ENCODE peak calls at places on chromosomes 3 and 15, in four cellular contexts. M is H1, O is GM12878, G is HepG2. S is an unnamed sample.

GRCh38 chr15:45732544-45733130 is 97.8 kb downstream of the SQOR start:
- DNase-seq in M (no peak), G (no peak), O (no peak), S (no peak)

GRCh38 chr15:60469893-60470641 is 8.9 kb downstream of the ICE2 start:
- DNase-seq in O (no peak), G (peak; percentile 21), M (no peak), S (no peak)

GRCh38 chr15:41858756-41859155 is 20.1 kb downstream of the PLA2G4B start:
- DNase-seq in O (no peak), G (no peak), M (no peak), S (no peak)

GRCh38 chr3:162610261-162610660 is 1113.7 kb downstream of the OTOL1 start:
- DNase-seq in M (no peak), O (no peak), G (no peak), S (no peak)

GRCh38 chr15:33380406-33380805 is 69.6 kb downstream of the RYR3 start:
- DNase-seq in G (no peak), O (no peak), M (no peak), S (no peak)

GRCh38 chr3:13574798-13575451 is 26.0 kb downstream of the FBLN2 start:
- DNase-seq in O (no peak), M (no peak), G (no peak), S (no peak)

GRCh38 chr15:76185716-76186115 is 125.6 kb downstream of the ETFA start:
- DNase-seq in O (no peak), M (peak; percentile 65), G (peak; percentile 72), S (peak; percentile 79)

GRCh38 chr3:19945405-19946290 is 1.2 kb upstream of the RAB5A start:
- DNase-seq in G (no peak), M (no peak), O (no peak), S (no peak)

GRCh38 chr15:95996494-95996893 is 334.0 kb upstream of the NR2F2 start:
- DNase-seq in G (no peak), M (no peak), O (no peak), S (no peak)

GRCh38 chr3:16060945-16061344 is 113.5 kb upstream of the GALNT15 start:
- DNase-seq in G (no peak), M (no peak), O (no peak), S (no peak)

GRCh38 chr3:129282727-129283327 is 4.2 kb downstream of the HMCES start:
- DNase-seq in M (no peak), O (peak; percentile 88), G (peak; percentile 12), S (no peak)

GRCh38 chr15:81308260-81308659 is 15.7 kb downstream of the STARD5 start:
- DNase-seq in M (no peak), G (no peak), O (no peak), S (no peak)

GRCh38 chr15:51801391-51801835 is 28.0 kb upstream of the TMOD3 start:
- DNase-seq in G (peak; percentile 20), O (no peak), M (no peak), S (peak; percentile 25)

GRCh38 chr15:85792872-85793621 is 1.7 kb downstream of the KLHL25 start:
- DNase-seq in O (no peak), G (no peak), M (no peak), S (no peak)

GRCh38 chr3:103966749-103967148 is 1400.0 kb upstream of the ALCAM start:
- DNase-seq in O (no peak), G (no peak), M (no peak), S (no peak)

GRCh38 chr3:117035785-117036184 is 326.2 kb downstream of the TUSC7 start:
- DNase-seq in M (no peak), G (no peak), O (no peak), S (no peak)

GRCh38 chr3:139534444-139534812 is 5.1 kb downstream of the RBP1 start:
- DNase-seq in G (no peak), M (no peak), O (no peak), S (no peak)

GRCh38 chr3:80307844-80308243 is 540.0 kb upstream of the ROBO1 start:
- DNase-seq in M (no peak), O (no peak), G (no peak), S (no peak)

GRCh38 chr15:86538141-86538540 is 458.5 kb downstream of the AGBL1 start:
- DNase-seq in O (no peak), M (no peak), G (no peak), S (no peak)

GRCh38 chr15:83935774-83936173 is 281.9 kb downstream of the ADAMTSL3 start:
- DNase-seq in O (no peak), M (no peak), G (no peak), S (no peak)

DNA sequence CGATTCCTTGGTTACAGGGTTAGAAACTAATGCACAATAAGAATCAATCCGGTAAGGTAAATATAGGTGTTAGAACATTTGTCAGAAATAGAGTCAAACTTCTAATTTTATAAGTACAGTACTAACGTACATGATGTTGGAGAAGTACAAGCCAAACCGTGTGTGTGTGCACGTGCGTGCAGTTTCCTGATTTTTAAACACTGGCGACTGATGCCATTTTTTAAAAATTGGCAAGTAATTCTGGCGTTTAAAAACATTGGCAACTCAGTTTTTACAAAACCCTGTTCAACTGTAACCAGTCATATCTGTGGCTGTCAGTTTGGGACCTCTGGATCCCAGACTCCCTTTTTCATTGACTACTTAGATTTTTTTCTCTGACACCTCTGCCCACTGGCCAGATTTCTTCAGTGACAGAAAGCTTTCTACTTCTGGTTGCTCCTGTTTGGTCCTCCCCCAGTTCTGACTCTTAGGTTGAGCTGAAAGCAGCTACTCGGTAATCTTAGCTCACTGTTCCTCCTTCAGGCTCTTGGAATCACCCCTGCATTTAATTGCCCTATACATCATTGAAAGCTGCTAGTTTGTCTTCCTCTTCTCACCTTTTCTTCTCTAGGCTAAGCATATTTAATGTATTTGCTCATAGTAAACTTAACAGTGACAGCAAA is 847 bp downstream of the ATG7 start:
- DNase-seq in M (no peak), O (no peak), G (no peak), S (no peak)
- TF ChIP-seq SUZ12 in M (no peak), O (no peak), G (no peak), S (no peak)

GRCh38 chr3:126732281-126733060 is 28.4 kb downstream of the CHCHD6 start:
- DNase-seq in M (no peak), G (no peak), O (no peak), S (no peak)
- TF ChIP-seq SUZ12 in M (no peak), G (no peak), O (no peak), S (no peak)

DNA sequence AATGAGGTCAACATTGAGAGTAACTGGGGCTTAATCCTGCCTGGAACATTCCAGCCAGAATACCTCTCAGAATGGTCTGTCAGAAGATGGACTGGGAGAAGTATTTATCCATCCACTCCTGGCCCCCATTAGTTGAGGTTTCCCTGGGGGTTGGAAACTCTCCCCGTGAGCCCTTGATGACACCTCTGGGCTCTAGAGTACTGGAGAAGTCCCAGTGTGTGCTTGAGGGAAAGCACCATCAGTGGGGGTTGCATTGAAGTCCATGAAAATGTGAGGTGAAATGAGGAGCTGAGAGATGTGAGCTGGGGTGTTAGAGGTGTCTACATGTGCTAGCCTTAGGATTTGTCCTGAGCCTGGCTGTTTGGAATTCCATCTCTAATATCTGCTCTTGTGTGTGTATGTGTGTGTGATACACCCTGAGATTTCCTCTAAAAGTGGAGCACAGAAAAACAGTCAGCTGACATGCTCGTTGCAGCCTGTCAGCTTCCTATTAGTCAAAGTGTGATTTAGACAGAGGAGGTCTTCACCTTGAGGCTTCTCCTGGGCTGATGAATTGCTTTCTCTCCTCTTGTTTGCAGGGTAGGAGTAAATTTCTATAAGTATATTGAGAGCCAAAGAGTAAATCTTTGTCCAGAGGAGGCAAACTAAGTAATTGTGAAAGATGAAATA is 67.6 kb downstream of the NR1D2 start:
- DNase-seq in O (no peak), M (no peak), G (no peak), S (no peak)
- TF ChIP-seq SUZ12 in O (no peak), M (no peak), G (no peak), S (no peak)

GRCh38 chr3:172066880-172067778 is 27.8 kb downstream of the FNDC3B start:
- DNase-seq in M (no peak), O (no peak), G (no peak), S (no peak)

GRCh38 chr3:172067837-172068440 is 28.6 kb downstream of the FNDC3B start:
- DNase-seq in M (no peak), O (no peak), G (no peak), S (no peak)

GRCh38 chr3:172063456-172064432 is 24.4 kb downstream of the FNDC3B start:
- DNase-seq in G (no peak), O (no peak), M (no peak), S (no peak)

GRCh38 chr3:172065534-172065933 is 26.2 kb downstream of the FNDC3B start:
- DNase-seq in M (no peak), O (no peak), G (no peak), S (no peak)

DNA sequence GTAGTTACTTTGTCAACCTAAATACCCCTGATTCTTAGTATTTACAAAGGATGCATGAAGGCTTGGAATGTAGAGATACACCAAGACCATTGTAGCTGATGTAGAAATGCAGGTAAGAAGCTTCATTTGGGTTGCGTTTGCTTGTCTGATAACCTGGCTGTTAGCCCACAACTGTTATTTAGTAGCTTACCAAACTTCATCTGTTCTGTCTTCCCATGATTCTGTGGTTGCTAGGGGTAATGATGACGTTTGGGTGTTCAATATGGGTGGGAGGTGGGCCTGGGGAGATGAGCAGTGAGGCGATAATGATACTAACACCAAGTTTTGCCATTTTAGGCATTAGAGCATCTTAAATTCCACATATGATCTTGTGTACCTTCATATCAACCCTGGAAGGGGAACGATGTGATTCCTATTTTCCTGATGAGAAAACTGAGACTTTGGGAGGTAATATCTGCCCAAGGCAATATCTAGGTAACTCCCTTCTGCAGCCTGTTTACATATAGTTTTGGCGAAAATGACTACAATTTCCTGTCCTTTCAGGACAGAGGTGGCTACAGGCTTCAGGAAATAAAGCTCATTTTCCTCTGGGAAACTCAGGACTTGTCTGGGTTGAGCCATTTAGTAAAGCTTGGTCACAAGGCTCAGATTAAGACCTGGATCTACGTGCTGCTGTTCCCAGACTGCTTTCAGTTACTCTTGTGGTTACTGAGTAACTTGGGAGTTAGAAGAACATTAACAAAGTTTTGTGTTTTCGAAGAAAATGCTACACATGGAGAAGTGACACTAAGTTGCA is 26.8 kb downstream of the FNDC3B start:
- DNase-seq in M (no peak), O (peak; percentile 21), G (peak; percentile 81), S (no peak)
- TF ChIP-seq SUZ12 in M (no peak), O (no peak), G (no peak), S (no peak)

GRCh38 chr3:134251731-134252391 is 1.2 kb upstream of the RYK start:
- DNase-seq in G (peak; percentile 31), M (no peak), O (no peak), S (no peak)
- TF ChIP-seq SUZ12 in G (no peak), M (no peak), O (no peak), S (no peak)

GRCh38 chr15:31202953-31203352 is 101.4 kb upstream of the TRPM1 start:
- DNase-seq in M (no peak), O (no peak), G (no peak), S (no peak)

GRCh38 chr15:31203999-31204398 is 102.5 kb upstream of the TRPM1 start:
- DNase-seq in G (no peak), O (no peak), M (no peak), S (no peak)

GRCh38 chr15:31206386-31207174 is 105.1 kb upstream of the TRPM1 start:
- DNase-seq in O (no peak), M (no peak), G (no peak), S (no peak)

GRCh38 chr15:31197497-31198414 is 96.2 kb upstream of the TRPM1 start:
- DNase-seq in M (peak; percentile 84), G (peak; percentile 33), O (peak; percentile 47), S (peak; percentile 43)

DNA sequence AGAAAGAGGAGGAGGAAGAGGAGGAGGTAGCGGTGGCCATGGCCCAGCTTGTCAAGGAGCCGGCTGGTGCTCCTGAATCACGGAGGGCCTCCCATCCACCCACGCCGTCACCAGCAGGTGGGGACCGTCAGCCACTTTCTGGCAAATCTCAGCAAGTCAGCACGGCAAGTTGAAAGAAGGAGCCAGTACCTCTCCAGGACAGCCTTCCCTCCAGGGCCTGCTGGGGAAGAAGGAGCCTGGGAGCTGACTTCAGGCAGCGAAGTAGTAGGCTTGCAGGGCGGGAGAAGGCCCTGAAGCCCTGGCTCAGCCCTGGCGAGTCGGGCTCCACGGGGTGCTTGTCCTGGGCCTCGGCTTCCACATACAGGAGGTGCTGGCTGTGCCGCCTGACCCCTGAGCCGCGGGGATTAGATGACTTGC is 99.2 kb upstream of the TRPM1 start:
- DNase-seq in O (no peak), M (peak; percentile 76), G (peak; percentile 46), S (no peak)
- TF ChIP-seq SUZ12 in O (no peak), M (no peak), G (no peak), S (no peak)